ENCODE peak calls at places on chromosomes 7 and 10, in nine cellular contexts. U is B cell, J is progenitor cell of endocrine pancreas, T is mammary epithelial cell, X is esophagus squamous epithelium, G is osteoblast, V is GM12864, E is Caco-2, L is hepatocyte. A is an unnamed sample.

GRCh38 chr7:24912424-24912823 is 67.6 kb downstream of the OSBPL3 start:
- DNase-seq in U (no peak), J (no peak), T (no peak), X (no peak), G (no peak), V (no peak), E (no peak), L (no peak), A (no peak)

GRCh38 chr10:33746176-33746575 is 411.7 kb upstream of the NRP1 start:
- DNase-seq in U (no peak), J (no peak), T (no peak), X (no peak), G (no peak), V (no peak), E (no peak), L (no peak), A (no peak)

GRCh38 chr10:62635127-62635526 is 169.4 kb upstream of the ADO start:
- DNase-seq in U (no peak), J (no peak), T (no peak), X (no peak), G (no peak), V (no peak), E (no peak), L (no peak), A (no peak)

GRCh38 chr10:1377756-1378397 is 321.7 kb downstream of the WDR37 start:
- DNase-seq in U (no peak), J (no peak), T (no peak), X (no peak), G (no peak), V (no peak), E (peak), L (no peak), A (no peak)

GRCh38 chr10:29555091-29555745 is 79.6 kb downstream of the SVIL start:
- DNase-seq in U (no peak), J (no peak), T (peak), X (no peak), G (no peak), V (no peak), E (no peak), L (no peak), A (no peak)

GRCh38 chr7:117313582-117313981 is 9.3 kb downstream of the WNT2 start:
- DNase-seq in U (no peak), J (no peak), T (no peak), X (no peak), G (no peak), V (no peak), E (no peak), L (no peak), A (no peak)

GRCh38 chr7:99793443-99793842 is 9.5 kb upstream of the CYP3A4 start:
- DNase-seq in U (no peak), J (no peak), T (no peak), X (no peak), G (no peak), V (no peak), E (no peak), L (no peak), A (no peak)

GRCh38 chr10:116766241-116767198 is 24.2 kb upstream of the HSPA12A start:
- DNase-seq in U (no peak), J (no peak), T (no peak), X (no peak), G (no peak), V (no peak), E (no peak), L (no peak), A (no peak)

GRCh38 chr7:128017880-128018845 is 13.1 kb downstream of the LRRC4 start:
- DNase-seq in U (no peak), J (no peak), T (peak), X (no peak), G (no peak), V (no peak), E (no peak), L (no peak), A (no peak)

DNA sequence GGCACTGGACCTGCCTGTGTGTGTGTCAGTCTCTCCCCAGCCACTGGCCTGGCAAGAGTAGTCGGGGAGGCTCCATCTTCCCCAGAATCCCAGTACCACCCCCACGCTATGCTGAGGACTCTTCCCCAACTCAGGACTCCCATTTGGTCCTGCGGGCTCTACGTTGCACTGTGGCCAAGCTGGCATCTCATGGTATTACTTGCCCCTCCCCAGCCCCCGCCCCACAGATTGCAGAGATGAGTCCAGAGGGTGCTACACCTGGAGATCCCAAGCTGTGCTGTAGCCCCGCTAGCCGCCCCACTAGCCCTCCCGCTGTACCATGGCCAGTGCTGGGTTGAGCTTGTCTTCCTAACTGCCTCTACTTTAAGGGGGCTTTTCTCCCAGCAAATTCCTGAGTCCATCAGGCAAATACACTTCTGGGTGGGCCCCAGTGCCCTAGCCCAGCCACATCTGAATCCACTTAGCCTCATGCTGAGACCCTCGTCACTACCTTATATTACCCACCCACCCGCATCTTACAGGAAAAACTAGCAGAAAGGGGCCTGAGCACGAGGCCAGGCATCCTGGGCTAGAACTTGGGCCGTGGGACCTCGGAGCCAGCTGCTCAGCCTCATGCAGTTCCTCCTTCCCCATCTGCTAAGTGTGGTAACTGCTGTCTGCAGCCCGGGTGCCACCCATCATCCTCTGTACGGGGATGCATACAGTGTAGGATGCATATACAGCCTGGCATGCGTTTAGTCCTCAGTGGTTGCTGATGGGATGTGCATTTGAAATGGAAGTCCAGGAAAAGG is 65.8 kb upstream of the CACUL1 start:
- DNase-seq in U (no peak), J (no peak), T (no peak), X (no peak), G (no peak), V (no peak), E (no peak), L (no peak), A (no peak)
- TF ChIP-seq CTCF in U (no peak), J (no peak), T (no peak), X (no peak), G (no peak), V (no peak), E (no peak), L (no peak), A (no peak)

GRCh38 chr10:79502561-79503309 is 9.6 kb upstream of the EIF5AL1 start:
- DNase-seq in U (no peak), J (peak), T (peak), X (no peak), G (no peak), V (no peak), E (peak), L (peak), A (no peak)
- TF ChIP-seq CTCF in U (no peak), J (peak), T (peak), X (no peak), G (peak), V (no peak), E (peak), L (peak), A (peak)

DNA sequence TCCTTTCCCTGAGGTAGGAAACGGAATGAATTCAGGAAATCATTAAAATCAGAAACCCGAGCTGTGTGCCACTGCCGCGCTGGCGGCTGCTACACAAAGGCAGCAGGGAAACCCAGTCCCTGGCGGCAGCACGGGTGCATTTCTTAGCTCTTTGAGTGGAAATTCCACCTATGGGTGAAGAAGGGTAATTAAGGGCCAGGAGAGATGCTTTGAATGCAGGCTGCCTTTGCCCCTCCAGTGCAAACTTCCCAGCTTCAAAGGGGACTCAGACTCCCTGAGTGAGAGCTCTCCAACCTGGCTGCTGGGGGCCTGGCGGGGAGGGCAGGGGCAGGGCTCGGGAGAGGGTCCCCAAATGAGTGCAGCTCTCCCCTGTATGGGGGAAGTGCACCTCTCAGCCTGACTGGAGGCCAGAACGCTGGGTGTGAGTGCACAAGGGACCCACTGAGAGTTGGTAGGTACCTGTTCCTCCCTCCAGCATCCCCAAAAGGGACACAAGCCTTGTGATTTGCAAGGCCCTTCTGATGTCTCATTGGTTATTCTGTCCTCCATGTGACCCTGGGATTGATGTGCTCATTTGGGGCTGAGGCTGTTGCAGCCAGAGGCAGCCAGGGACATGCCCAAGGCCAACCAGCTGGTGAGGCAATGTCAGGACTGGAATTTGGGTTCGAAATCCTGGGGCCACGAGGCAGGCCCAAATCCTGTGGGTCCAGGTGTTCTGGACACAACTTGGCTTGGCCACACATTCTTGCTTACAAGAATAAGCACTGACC is 16.3 kb upstream of the ZMIZ1 start:
- DNase-seq in U (peak), J (peak), T (no peak), X (no peak), G (peak), V (no peak), E (peak), L (peak), A (no peak)
- TF ChIP-seq CTCF in U (peak), J (peak), T (no peak), X (peak), G (peak), V (peak), E (peak), L (peak), A (no peak)

DNA sequence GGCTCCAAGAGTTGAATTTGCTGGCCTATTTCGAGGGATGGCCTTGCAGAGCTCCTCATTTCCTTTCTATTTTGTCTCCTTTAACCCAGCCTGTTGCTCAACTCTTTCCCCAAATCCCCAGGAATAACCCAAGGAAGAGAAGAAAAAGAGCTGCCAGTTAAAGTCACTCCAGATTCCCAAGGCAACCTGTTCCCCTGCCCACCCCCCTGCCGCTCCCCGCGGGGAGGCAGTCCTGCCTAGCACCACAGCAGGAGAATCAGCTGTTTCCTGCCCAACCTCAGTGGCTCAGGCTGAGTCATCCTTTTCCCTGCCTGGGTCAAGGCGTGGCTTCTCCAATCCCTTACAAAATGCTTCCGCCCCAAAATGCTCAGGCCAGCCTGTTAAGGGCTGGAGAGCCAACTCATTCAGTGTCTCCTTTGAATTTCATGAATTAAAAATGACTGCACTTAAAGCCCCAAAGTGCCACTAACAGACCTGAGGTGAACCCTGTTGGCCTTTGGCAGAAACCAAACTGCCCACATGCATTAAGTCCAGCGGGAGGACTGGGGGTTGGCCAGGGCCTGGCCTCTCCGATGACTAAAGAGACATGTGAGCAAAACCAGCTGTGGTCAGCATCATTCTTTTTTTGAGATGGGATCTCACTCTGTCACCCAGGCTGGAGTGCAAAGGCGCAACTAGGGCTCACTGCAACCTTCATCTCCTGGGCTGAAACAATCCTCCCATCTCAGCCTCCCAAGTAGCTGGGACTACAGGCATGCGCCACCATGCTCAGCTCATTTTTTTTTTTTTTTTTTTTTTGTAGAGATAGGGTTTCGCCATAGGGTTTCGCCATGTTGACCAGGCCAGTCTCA is 83.2 kb upstream of the KIF5B start:
- DNase-seq in U (no peak), J (no peak), T (peak), X (peak), G (peak), V (no peak), E (peak), L (peak), A (no peak)
- TF ChIP-seq CTCF in U (no peak), J (no peak), T (peak), X (peak), G (peak), V (no peak), E (no peak), L (no peak), A (no peak)